ENCODE peak calls at places on chromosome 7, in nine cellular contexts. H, M, T, W, E, Q, U, O and A are unnamed samples.

GRCh38 chr7:112056409-112056808 is 149.8 kb downstream of the DOCK4 start:
- DNase-seq in W (no peak), Q (no peak), U (peak), T (peak), M (no peak), E (no peak), H (no peak), O (no peak), A (no peak)

GRCh38 chr7:102469972-102470825 is 5.4 kb downstream of the LRWD1 start:
- DNase-seq in E (peak), W (no peak), U (peak), H (no peak), O (no peak), Q (peak), M (no peak), T (no peak), A (peak)

GRCh38 chr7:30893357-30893756 is 18.3 kb upstream of the AQP1 start:
- DNase-seq in H (no peak), W (no peak), U (no peak), T (no peak), M (no peak), E (no peak), Q (peak), O (no peak), A (no peak)

GRCh38 chr7:22138106-22138505 is 192.4 kb upstream of the CDCA7L start:
- DNase-seq in Q (no peak), H (no peak), M (no peak), O (no peak), E (no peak), U (no peak), W (no peak), T (no peak), A (no peak)

GRCh38 chr7:156036153-156036552 is 223.9 kb upstream of the SHH start:
- DNase-seq in O (no peak), H (no peak), E (no peak), U (no peak), M (no peak), W (peak), Q (no peak), T (no peak), A (no peak)

GRCh38 chr7:46630031-46630430 is 709.0 kb upstream of the IGFBP3 start:
- DNase-seq in H (no peak), O (no peak), E (no peak), T (peak), U (no peak), M (no peak), Q (no peak), W (no peak), A (no peak)

GRCh38 chr7:155584763-155585531 is 38.6 kb upstream of the CNPY1 start:
- DNase-seq in O (no peak), Q (no peak), W (peak), H (no peak), M (no peak), E (no peak), U (peak), T (peak), A (no peak)

GRCh38 chr7:26091933-26092332 is 60.1 kb upstream of the NFE2L3 start:
- DNase-seq in M (no peak), Q (no peak), U (no peak), H (peak), O (no peak), W (peak), E (no peak), T (no peak), A (no peak)

GRCh38 chr7:18873674-18874341 is 243.6 kb downstream of the TWIST1 start:
- DNase-seq in O (peak), T (peak), U (peak), W (peak), M (no peak), E (no peak), Q (no peak), H (peak), A (no peak)

GRCh38 chr7:90251304-90251635 is 6.3 kb downstream of the CFAP69 start:
- DNase-seq in Q (no peak), H (no peak), U (no peak), M (no peak), T (no peak), E (no peak), O (no peak), W (peak), A (no peak)

GRCh38 chr7:27141591-27142561 is 1.6 kb downstream of the HOXA5 start:
- DNase-seq in O (no peak), W (no peak), Q (peak), T (no peak), E (peak), H (peak), U (no peak), M (no peak), A (no peak)

GRCh38 chr7:4725014-4725951 is 43.2 kb downstream of the FOXK1 start:
- DNase-seq in O (peak), E (peak), M (peak), Q (peak), H (peak), T (no peak), W (peak), U (peak), A (no peak)

GRCh38 chr7:123682690-123683089 is 27.0 kb downstream of the LMOD2 start:
- DNase-seq in U (no peak), H (peak), O (peak), W (peak), Q (no peak), T (peak), E (no peak), M (peak), A (no peak)
- TF ChIP-seq CTCF in U (peak), H (peak), O (peak), W (peak), Q (peak), T (peak), E (peak), M (peak), A (peak)

DNA sequence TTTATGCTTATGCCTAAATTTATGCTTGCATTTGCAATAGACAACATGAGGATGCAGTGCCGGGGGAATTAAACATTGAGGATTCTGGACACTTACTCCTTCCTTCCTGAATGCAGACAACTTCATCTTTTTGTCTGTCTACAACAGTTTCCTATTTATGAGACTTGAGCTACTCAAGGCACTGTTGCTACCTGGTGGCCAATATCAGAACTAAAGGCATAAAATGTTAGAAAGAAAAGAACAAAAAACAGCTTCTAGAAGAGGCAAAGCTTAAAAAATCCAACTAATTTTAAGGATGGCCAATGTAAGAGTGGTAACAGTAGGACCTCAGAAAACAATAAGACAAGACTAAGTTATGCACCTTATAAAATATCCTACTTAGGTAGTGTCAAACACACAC is 144.5 kb upstream of the PTN start:
- DNase-seq in M (no peak), Q (no peak), H (peak), U (no peak), E (no peak), T (no peak), W (no peak), O (no peak), A (no peak)
- TF ChIP-seq CTCF in M (peak), Q (no peak), H (peak), U (no peak), E (no peak), T (peak), W (peak), O (peak), A (peak)

GRCh38 chr7:121753965-121754364 is 119.0 kb upstream of the PTPRZ1 start:
- DNase-seq in W (no peak), Q (no peak), M (no peak), O (no peak), E (no peak), T (no peak), U (no peak), H (no peak), A (no peak)

GRCh38 chr7:121748546-121748945 is 124.4 kb upstream of the PTPRZ1 start:
- DNase-seq in O (no peak), Q (no peak), U (no peak), E (no peak), M (no peak), H (no peak), W (no peak), T (no peak), A (no peak)

GRCh38 chr7:121755286-121755685 is 117.7 kb upstream of the PTPRZ1 start:
- DNase-seq in Q (no peak), M (no peak), U (no peak), H (no peak), T (no peak), O (no peak), E (no peak), W (no peak), A (no peak)

GRCh38 chr7:121755818-121756501 is 117.0 kb upstream of the PTPRZ1 start:
- DNase-seq in T (peak), H (peak), W (no peak), E (no peak), Q (no peak), O (no peak), M (no peak), U (peak), A (no peak)

DNA sequence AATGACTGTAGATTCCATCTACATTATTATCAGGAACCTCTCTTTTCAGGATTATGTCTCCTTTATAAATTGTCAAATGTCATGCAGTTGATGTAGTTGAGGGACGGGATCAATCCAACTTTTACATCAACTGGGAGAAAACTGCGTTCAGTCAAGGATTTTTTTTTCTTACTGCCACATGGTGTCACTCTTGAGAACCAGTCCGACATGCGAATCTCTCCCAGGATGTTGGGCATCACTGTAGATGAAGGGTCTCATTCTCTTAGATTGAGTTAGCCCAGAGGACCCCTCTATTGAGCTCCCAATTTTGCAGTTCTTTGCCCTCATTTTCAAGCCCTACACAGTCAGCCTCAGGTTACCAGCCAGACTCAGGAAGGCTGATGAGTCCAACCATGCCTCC is 120.3 kb upstream of the PTPRZ1 start:
- DNase-seq in H (peak), E (no peak), T (peak), O (peak), W (peak), Q (no peak), U (peak), M (no peak), A (no peak)
- TF ChIP-seq CTCF in H (peak), E (no peak), T (peak), O (peak), W (peak), Q (no peak), U (peak), M (peak), A (peak)

GRCh38 chr7:73988197-73988596 is 39.8 kb upstream of the ELN start:
- DNase-seq in M (peak), E (no peak), T (no peak), U (no peak), W (no peak), O (no peak), Q (no peak), H (no peak), A (no peak)
- TF ChIP-seq CTCF in M (no peak), E (no peak), T (no peak), U (no peak), W (no peak), O (no peak), Q (no peak), H (no peak), A (no peak)

GRCh38 chr7:134878731-134879295 is 99.4 kb downstream of the CALD1 start:
- DNase-seq in W (no peak), H (no peak), U (no peak), O (no peak), M (no peak), T (no peak), E (no peak), Q (no peak), A (no peak)
- TF ChIP-seq CTCF in W (peak), H (no peak), U (no peak), O (no peak), M (no peak), T (no peak), E (no peak), Q (no peak), A (no peak)

GRCh38 chr7:37848297-37848696 is at the start of gene NME8:
- DNase-seq in E (no peak), T (no peak), M (no peak), O (no peak), H (no peak), Q (no peak), U (no peak), W (no peak), A (no peak)

GRCh38 chr7:37853468-37853867 is 5.1 kb downstream of the NME8 start:
- DNase-seq in W (peak), O (no peak), T (peak), U (peak), Q (no peak), M (no peak), H (peak), E (no peak), A (no peak)
- TF ChIP-seq CTCF in W (peak), O (peak), T (peak), U (peak), Q (no peak), M (peak), H (peak), E (no peak), A (peak)

GRCh38 chr7:473870-474604 is 45.6 kb downstream of the PDGFA start:
- DNase-seq in H (no peak), Q (peak), E (peak), M (no peak), T (no peak), U (no peak), W (no peak), O (no peak), A (no peak)

GRCh38 chr7:471191-471865 is 48.3 kb downstream of the PDGFA start:
- DNase-seq in U (no peak), H (no peak), E (no peak), T (no peak), O (no peak), W (no peak), Q (no peak), M (no peak), A (no peak)

GRCh38 chr7:473211-473734 is 46.4 kb downstream of the PDGFA start:
- DNase-seq in W (no peak), T (no peak), U (no peak), H (no peak), M (no peak), O (no peak), E (peak), Q (peak), A (no peak)

GRCh38 chr7:472640-472957 is 47.0 kb downstream of the PDGFA start:
- DNase-seq in U (no peak), W (no peak), O (no peak), M (no peak), T (no peak), Q (no peak), H (no peak), E (no peak), A (no peak)

DNA sequence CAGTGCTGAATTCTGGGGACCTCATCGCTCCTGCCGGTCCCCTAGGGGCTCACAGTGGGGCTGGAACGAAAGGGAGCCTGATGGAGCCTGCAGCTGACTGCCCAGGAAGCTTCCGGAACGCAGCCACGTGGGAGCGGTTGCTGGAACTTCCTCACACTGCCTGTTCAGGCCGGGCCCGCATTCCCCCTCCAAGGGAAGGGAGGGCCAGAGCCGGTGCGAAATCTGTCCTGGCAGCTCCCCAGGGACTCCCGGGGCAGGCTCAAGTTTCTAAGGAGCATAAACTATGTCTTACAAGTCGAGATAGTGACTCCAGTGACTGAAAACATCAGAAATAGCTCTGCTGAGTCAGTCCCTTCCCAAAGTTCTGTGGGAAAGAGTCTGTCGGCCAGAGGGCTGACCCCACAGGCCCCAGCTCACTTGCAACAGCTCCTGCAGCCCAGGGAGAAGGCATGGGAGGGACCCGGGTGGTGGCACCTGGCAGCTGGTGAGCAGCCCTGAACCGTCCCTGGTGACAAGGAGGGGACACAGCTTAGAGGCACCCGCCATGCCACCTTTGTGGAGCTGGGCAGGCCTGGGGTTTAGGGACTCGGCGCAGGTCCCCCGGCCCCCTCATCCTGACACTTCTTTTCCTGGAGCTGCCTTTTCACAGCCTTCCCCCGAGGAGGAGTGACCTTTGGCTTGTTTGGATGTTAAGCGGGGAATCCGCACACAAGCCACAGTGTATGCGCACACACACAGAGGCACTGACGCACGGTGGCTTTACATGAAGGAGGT is 47.6 kb downstream of the PDGFA start:
- DNase-seq in O (peak), H (no peak), Q (peak), U (no peak), T (peak), M (no peak), E (peak), W (peak), A (no peak)
- TF ChIP-seq CTCF in O (no peak), H (no peak), Q (no peak), U (no peak), T (no peak), M (no peak), E (no peak), W (no peak), A (no peak)

DNA sequence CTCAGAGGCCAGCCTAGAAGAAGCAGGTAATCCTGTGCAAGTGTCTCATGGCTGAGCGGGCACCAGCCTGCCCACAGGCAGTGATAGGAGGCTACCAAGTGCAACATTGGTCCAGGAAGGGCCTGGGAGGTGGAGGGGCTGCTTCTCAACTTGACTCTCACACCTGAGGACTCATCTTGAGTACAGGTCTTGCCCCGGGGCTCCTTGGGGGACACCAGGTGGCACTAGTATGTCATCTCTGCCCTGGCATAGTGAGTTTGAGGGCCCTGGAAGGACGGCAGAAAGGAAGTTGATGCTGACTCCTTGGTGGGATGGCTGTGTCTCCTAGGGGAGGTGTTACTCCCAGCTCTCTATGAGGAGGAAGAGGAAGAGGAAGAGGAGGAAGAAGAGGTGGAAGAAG is 2.3 kb downstream of the CCDC136 start:
- DNase-seq in H (no peak), Q (peak), O (no peak), E (no peak), U (no peak), M (no peak), T (no peak), W (peak), A (no peak)
- TF ChIP-seq CTCF in H (no peak), Q (peak), O (no peak), E (no peak), U (peak), M (no peak), T (peak), W (peak), A (no peak)

DNA sequence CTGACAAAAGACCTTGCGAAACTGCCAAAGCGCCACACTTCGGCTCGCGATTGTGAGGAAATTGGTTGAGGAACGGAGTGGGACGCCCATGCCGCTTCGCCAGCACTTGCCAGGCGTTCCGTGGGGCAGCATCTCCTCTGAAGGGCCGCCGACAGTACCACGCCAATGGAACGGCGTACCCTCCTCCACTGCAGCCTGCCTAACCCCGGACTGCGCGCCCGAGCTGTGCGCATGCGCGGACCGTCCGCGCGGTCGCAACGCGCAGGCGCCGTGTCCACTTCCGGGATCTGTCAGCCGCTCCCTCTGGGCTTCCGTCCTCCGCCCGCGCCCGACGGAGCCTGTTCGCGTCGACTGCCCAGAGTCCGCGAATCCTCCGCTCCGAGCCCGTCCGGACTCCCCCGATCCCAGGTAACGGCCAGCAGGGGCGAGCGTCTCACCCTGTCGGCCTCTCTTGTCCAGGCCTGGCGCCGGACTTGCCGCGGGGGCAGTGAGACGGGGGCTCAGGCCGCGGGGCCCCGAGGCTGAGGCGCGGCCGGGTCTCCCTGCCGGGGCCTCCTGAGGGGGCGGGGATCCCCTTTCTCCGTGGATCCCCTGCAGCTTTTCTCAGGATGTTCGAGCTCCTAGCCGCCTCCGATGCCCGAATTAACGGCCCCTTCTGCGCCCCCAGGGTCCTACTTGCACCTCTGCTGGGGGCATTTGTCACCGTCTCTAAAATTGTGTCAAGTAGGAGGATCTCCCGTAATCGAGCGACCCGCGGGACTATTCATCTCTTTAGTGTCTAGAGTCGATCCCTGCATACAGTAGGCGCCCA is at the start of gene ARPC1A:
- DNase-seq in W (peak), T (peak), H (peak), M (peak), U (peak), E (peak), Q (peak), O (peak), A (peak)
- TF ChIP-seq CTCF in W (no peak), T (peak), H (peak), M (peak), U (peak), E (peak), Q (peak), O (peak), A (peak)